ENCODE peak calls at places on chromosomes 1 and 21, in five cellular contexts. One of them, this sample, is unnamed.

GRCh38 chr1:236663934-236664333 is 22.4 kb upstream of the ACTN2 start:
- DNase-seq in left ventricle myocardium inferior: no peak
- DNase-seq in lower lobe of right lung: no peak
- DNase-seq in GM12864: no peak
- DNase-seq in fibroblast of the aortic adventitia: no peak
- DNase-seq in this sample: no peak

GRCh38 chr1:230382060-230382491 is 44.1 kb downstream of the PGBD5 start:
- DNase-seq in left ventricle myocardium inferior: no peak
- DNase-seq in fibroblast of the aortic adventitia: no peak
- DNase-seq in lower lobe of right lung: peak; percentile 64
- DNase-seq in GM12864: no peak
- DNase-seq in this sample: no peak

GRCh38 chr1:231934797-231935196 is 308.2 kb downstream of the DISC1 start:
- DNase-seq in fibroblast of the aortic adventitia: peak; percentile 63
- DNase-seq in left ventricle myocardium inferior: no peak
- DNase-seq in GM12864: no peak
- DNase-seq in lower lobe of right lung: no peak
- DNase-seq in this sample: no peak

GRCh38 chr1:11645670-11646265 is 8.5 kb downstream of the FBXO2 start:
- DNase-seq in GM12864: no peak
- DNase-seq in left ventricle myocardium inferior: peak; percentile 80
- DNase-seq in lower lobe of right lung: peak; percentile 85
- DNase-seq in fibroblast of the aortic adventitia: peak; percentile 71
- DNase-seq in this sample: peak; percentile 70

GRCh38 chr1:37995773-37996379 is 6.1 kb upstream of the SF3A3 start:
- DNase-seq in left ventricle myocardium inferior: peak; percentile 86
- DNase-seq in GM12864: no peak
- DNase-seq in lower lobe of right lung: peak; percentile 82
- DNase-seq in fibroblast of the aortic adventitia: peak; percentile 93
- DNase-seq in this sample: peak; percentile 97

GRCh38 chr21:33350676-33351075 is 25.9 kb downstream of the IFNAR1 start:
- DNase-seq in left ventricle myocardium inferior: no peak
- DNase-seq in GM12864: no peak
- DNase-seq in fibroblast of the aortic adventitia: no peak
- DNase-seq in lower lobe of right lung: no peak
- DNase-seq in this sample: no peak

GRCh38 chr1:91455334-91455733 is 45.3 kb upstream of the CDC7 start:
- DNase-seq in GM12864: no peak
- DNase-seq in fibroblast of the aortic adventitia: peak; percentile 74
- DNase-seq in left ventricle myocardium inferior: no peak
- DNase-seq in lower lobe of right lung: no peak
- DNase-seq in this sample: no peak

GRCh38 chr1:155892801-155893200 is 18.3 kb downstream of the RIT1 start:
- DNase-seq in lower lobe of right lung: no peak
- DNase-seq in fibroblast of the aortic adventitia: peak; percentile 84
- DNase-seq in GM12864: no peak
- DNase-seq in left ventricle myocardium inferior: no peak
- DNase-seq in this sample: peak; percentile 79

GRCh38 chr1:62341120-62341519 is 21.9 kb upstream of the KANK4 start:
- DNase-seq in lower lobe of right lung: no peak
- DNase-seq in fibroblast of the aortic adventitia: no peak
- DNase-seq in left ventricle myocardium inferior: no peak
- DNase-seq in GM12864: no peak
- DNase-seq in this sample: no peak

GRCh38 chr1:2134604-2135307 is 59.8 kb downstream of the FAAP20 start:
- DNase-seq in lower lobe of right lung: peak; percentile 68
- DNase-seq in GM12864: no peak
- DNase-seq in fibroblast of the aortic adventitia: no peak
- DNase-seq in left ventricle myocardium inferior: peak; percentile 16
- DNase-seq in this sample: no peak

DNA sequence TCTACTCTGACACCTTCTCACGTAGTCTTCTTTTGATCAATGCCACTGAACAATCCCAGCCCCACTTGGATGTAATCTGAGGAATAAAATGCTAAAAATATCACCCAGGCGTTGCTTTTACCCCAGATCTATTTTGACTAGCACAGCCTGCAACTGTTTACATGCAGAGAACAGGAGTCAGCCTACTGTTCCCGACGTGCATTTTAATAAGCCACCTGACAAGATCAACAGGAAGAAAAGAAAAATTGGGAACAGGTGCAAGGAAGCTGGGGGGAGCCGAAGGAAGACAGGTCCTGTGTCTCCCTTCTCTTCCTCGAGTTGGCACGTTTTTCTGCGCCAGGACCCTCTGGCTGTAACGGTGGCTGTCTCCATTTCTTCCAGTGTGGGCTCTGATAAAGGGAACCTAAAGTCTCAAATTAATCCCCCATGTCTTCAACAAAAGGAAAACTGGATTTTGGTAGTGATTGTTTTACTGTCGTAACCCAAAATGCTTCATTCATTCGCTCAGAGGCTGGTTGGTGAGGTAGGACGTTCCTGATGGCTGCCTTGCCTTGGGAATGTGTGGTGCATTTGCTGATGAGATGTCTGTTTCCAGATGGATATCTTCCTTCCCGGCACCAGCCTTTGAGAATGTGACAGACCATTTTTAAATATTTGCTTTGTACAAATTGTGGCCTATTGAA is 117.3 kb downstream of the C1orf21 start:
- DNase-seq in fibroblast of the aortic adventitia: no peak
- DNase-seq in left ventricle myocardium inferior: no peak
- DNase-seq in lower lobe of right lung: no peak
- DNase-seq in GM12864: no peak
- DNase-seq in this sample: no peak
- H3K4me3 ChIP-seq in fibroblast of the aortic adventitia: no peak overlapping the region
- H3K4me3 ChIP-seq in left ventricle myocardium inferior: peak overlapping the region; percentile 42
- H3K4me3 ChIP-seq in lower lobe of right lung: no peak overlapping the region
- H3K4me3 ChIP-seq in GM12864: no peak overlapping the region
- H3K4me3 ChIP-seq in this sample: no peak overlapping the region

GRCh38 chr1:14668448-14669029 is 70.1 kb downstream of the KAZN start:
- DNase-seq in GM12864: no peak
- DNase-seq in fibroblast of the aortic adventitia: no peak
- DNase-seq in left ventricle myocardium inferior: no peak
- DNase-seq in lower lobe of right lung: no peak
- DNase-seq in this sample: no peak
- TF ChIP-seq CTCF in GM12864: no peak
- TF ChIP-seq CTCF in fibroblast of the aortic adventitia: no peak
- TF ChIP-seq CTCF in left ventricle myocardium inferior: no peak
- TF ChIP-seq CTCF in lower lobe of right lung: no peak
- TF ChIP-seq CTCF in this sample: no peak

GRCh38 chr21:41865002-41865777 is 14.0 kb downstream of the PRDM15 start:
- DNase-seq in lower lobe of right lung: no peak
- DNase-seq in left ventricle myocardium inferior: no peak
- DNase-seq in fibroblast of the aortic adventitia: no peak
- DNase-seq in GM12864: peak; percentile 83
- DNase-seq in this sample: no peak

GRCh38 chr21:41861987-41862386 is 17.2 kb downstream of the PRDM15 start:
- DNase-seq in GM12864: no peak
- DNase-seq in lower lobe of right lung: no peak
- DNase-seq in left ventricle myocardium inferior: no peak
- DNase-seq in fibroblast of the aortic adventitia: no peak
- DNase-seq in this sample: no peak

GRCh38 chr21:41866274-41866809 is 12.8 kb downstream of the PRDM15 start:
- DNase-seq in GM12864: no peak
- DNase-seq in left ventricle myocardium inferior: no peak
- DNase-seq in lower lobe of right lung: no peak
- DNase-seq in fibroblast of the aortic adventitia: no peak
- DNase-seq in this sample: no peak

GRCh38 chr21:41863439-41863740 is 15.8 kb downstream of the PRDM15 start:
- DNase-seq in GM12864: peak; percentile 44
- DNase-seq in lower lobe of right lung: no peak
- DNase-seq in fibroblast of the aortic adventitia: no peak
- DNase-seq in left ventricle myocardium inferior: no peak
- DNase-seq in this sample: no peak

DNA sequence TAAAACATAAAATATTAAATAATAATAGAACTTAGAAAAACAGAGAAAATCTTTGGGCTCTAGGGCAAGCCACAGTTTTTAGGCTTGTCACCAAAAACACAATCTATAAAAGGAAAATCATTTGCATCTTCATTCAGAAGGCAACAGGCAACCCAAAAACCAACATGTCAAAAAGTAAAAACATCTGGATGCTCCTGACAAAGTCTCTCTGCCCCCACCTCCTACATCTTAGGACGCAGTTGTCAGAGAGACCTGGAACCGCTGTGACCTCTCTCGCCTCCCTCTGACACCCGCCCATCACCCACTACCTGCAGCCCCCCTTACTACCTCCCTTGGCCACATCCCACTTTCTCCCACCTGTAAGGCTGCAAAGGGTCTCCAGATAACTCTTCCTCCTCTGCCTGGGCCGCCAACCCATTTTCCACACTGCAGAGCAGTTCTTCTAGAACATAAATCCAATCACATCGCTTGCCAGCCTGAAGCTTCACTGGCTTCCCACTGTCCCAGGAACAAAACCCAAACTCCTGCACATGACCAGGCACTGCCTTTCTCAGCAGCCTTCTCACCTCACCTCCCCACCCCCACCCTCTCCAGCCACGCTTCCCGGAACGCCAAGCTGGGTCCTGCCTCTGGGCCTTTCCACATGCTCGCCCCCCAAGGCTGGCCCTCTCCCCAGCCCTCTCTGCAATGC is 14.7 kb downstream of the PRDM15 start:
- DNase-seq in lower lobe of right lung: no peak
- DNase-seq in left ventricle myocardium inferior: no peak
- DNase-seq in GM12864: peak; percentile 47
- DNase-seq in fibroblast of the aortic adventitia: no peak
- DNase-seq in this sample: no peak
- H3K4me3 ChIP-seq in lower lobe of right lung: no peak overlapping the region
- H3K4me3 ChIP-seq in left ventricle myocardium inferior: no peak overlapping the region
- H3K4me3 ChIP-seq in GM12864: peak overlapping the region; percentile 46
- H3K4me3 ChIP-seq in fibroblast of the aortic adventitia: no peak overlapping the region
- H3K4me3 ChIP-seq in this sample: no peak overlapping the region

DNA sequence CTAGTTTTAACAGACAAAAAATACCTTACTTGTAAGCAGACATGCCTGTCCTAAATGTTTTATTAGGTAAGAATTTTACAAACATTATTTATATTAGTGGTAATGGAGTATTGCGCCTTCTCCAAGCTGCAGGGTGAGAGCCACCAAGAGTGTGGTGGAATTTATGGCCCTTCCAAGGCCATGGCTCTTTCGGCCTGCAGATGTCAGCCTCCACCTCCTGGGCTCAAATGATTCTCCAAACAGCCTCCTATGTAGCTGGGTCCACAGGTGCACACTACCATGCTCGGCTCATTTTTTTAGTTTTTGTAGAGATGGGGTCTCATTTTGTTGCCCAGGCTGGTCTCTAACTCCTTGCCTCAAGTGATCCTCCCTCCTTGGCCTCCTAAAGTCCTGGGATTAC is 56.3 kb downstream of the ITGB3BP start:
- DNase-seq in left ventricle myocardium inferior: no peak
- DNase-seq in fibroblast of the aortic adventitia: no peak
- DNase-seq in GM12864: no peak
- DNase-seq in lower lobe of right lung: no peak
- DNase-seq in this sample: no peak
- TF ChIP-seq CTCF in left ventricle myocardium inferior: peak; percentile 52
- TF ChIP-seq CTCF in fibroblast of the aortic adventitia: peak; percentile 4
- TF ChIP-seq CTCF in GM12864: peak; percentile 2
- TF ChIP-seq CTCF in lower lobe of right lung: no peak
- TF ChIP-seq CTCF in this sample: no peak

GRCh38 chr1:244662604-244663003 is 9.7 kb downstream of the DESI2 start:
- DNase-seq in left ventricle myocardium inferior: no peak
- DNase-seq in lower lobe of right lung: no peak
- DNase-seq in GM12864: no peak
- DNase-seq in fibroblast of the aortic adventitia: no peak
- DNase-seq in this sample: no peak
- H3K4me3 ChIP-seq in left ventricle myocardium inferior: no peak overlapping the region
- H3K4me3 ChIP-seq in lower lobe of right lung: no peak overlapping the region
- H3K4me3 ChIP-seq in GM12864: no peak overlapping the region
- H3K4me3 ChIP-seq in fibroblast of the aortic adventitia: no peak overlapping the region
- H3K4me3 ChIP-seq in this sample: no peak overlapping the region

DNA sequence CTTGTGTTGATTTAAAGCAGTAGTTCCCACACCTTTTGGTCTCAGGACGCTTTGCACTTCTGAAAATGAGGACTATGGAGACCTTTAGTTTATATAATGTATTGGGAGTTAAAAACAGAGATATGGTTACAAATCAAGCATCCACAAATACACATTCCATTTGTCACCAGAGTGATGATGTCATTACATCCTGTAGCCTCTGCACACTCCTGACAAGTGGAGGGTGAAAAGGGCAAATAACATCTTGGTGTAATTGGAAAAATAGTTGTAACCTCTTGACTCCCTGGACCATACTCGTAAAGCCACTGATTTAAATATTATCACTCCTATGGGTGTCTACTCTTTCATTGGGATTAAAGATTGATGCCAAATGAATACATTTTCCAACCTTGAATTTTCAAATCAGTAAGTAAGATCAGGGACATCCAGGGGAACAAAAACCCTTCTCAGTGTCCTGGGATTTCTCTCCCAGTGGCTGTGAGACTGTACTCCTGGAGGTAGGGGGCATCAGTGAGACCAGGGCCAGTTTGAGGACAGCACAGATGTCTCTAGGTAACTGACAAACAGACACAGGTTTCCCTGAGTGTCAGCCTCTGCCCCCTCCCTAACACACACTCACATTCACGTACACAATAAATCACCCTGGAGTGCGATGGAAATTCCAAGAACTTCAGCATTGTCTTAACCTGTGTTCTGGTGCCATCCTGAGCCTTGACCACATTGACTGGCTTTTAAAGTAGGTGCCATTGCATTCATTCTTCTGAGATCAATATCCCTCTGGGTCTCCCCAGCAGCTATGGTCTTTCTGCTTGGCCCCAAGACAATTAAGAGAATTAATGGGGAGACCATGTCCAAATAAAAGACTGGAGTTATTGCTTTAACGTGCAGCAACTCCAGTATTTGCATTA is 63.0 kb downstream of the NR5A2 start:
- DNase-seq in GM12864: no peak
- DNase-seq in lower lobe of right lung: no peak
- DNase-seq in fibroblast of the aortic adventitia: peak; percentile 6
- DNase-seq in left ventricle myocardium inferior: no peak
- DNase-seq in this sample: peak; percentile 9
- TF ChIP-seq CTCF in GM12864: peak; percentile 39
- TF ChIP-seq CTCF in lower lobe of right lung: peak; percentile 16
- TF ChIP-seq CTCF in fibroblast of the aortic adventitia: no peak
- TF ChIP-seq CTCF in left ventricle myocardium inferior: peak; percentile 43
- TF ChIP-seq CTCF in this sample: peak; percentile 24

DNA sequence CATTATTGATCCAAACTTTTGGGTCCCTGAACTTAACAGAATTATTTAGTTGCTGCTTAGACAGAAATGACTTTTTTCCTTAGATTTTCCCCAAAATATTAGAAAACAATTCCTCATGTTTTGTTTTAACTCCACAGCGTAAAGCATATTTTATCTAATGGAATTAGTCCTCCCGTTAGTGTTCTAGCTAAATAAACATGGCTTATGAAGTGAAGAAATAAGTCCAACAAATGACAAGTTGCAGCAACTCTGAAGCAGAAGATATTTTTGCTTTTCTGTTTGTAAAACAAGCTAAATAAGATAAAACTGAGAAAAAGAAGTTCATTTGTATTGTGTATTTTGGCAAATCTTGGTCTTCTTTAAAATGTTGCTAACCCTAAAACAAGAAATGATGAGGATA is 12.3 kb downstream of the NFIA start:
- DNase-seq in fibroblast of the aortic adventitia: no peak
- DNase-seq in lower lobe of right lung: no peak
- DNase-seq in GM12864: no peak
- DNase-seq in left ventricle myocardium inferior: no peak
- DNase-seq in this sample: no peak
- H3K4me3 ChIP-seq in fibroblast of the aortic adventitia: no peak overlapping the region
- H3K4me3 ChIP-seq in lower lobe of right lung: no peak overlapping the region
- H3K4me3 ChIP-seq in GM12864: no peak overlapping the region
- H3K4me3 ChIP-seq in left ventricle myocardium inferior: peak overlapping the region; percentile 28
- H3K4me3 ChIP-seq in this sample: no peak overlapping the region